ENCODE peak calls at places on chromosomes 12 and 14, in five cellular contexts. One of them, this sample, is unnamed.

GRCh38 chr12:122079038-122079531 is 529 bp downstream of the MLXIP start:
- DNase-seq in HepG2: no peak
- DNase-seq in keratinocyte: no peak
- DNase-seq in fibroblast of lung: no peak
- DNase-seq in K562: no peak
- DNase-seq in this sample: peak

GRCh38 chr12:42130670-42131402 is 13.8 kb downstream of the GXYLT1 start:
- DNase-seq in HepG2: no peak
- DNase-seq in keratinocyte: no peak
- DNase-seq in fibroblast of lung: peak
- DNase-seq in K562: no peak
- DNase-seq in this sample: peak

GRCh38 chr12:107411792-107412535 is 273.6 kb upstream of the PWP1 start:
- DNase-seq in HepG2: no peak
- DNase-seq in keratinocyte: no peak
- DNase-seq in fibroblast of lung: peak
- DNase-seq in K562: no peak
- DNase-seq in this sample: no peak

GRCh38 chr14:74347096-74347794 is 1.0 kb upstream of the VRTN start:
- DNase-seq in HepG2: no peak
- DNase-seq in keratinocyte: no peak
- DNase-seq in fibroblast of lung: no peak
- DNase-seq in K562: no peak
- DNase-seq in this sample: no peak

GRCh38 chr12:104352106-104352713 is 48.7 kb downstream of the EID3 start:
- DNase-seq in HepG2: no peak
- DNase-seq in keratinocyte: no peak
- DNase-seq in fibroblast of lung: no peak
- DNase-seq in K562: no peak
- DNase-seq in this sample: no peak

GRCh38 chr14:71524321-71524982 is 407.8 kb upstream of the RGS6 start:
- DNase-seq in HepG2: no peak
- DNase-seq in keratinocyte: no peak
- DNase-seq in fibroblast of lung: no peak
- DNase-seq in K562: no peak
- DNase-seq in this sample: no peak

GRCh38 chr14:75306917-75307699 is 28.5 kb downstream of the FOS start:
- DNase-seq in HepG2: no peak
- DNase-seq in keratinocyte: no peak
- DNase-seq in fibroblast of lung: no peak
- DNase-seq in K562: peak
- DNase-seq in this sample: peak

GRCh38 chr12:7060353-7060954 is at the start of gene C1S:
- DNase-seq in HepG2: peak
- DNase-seq in keratinocyte: no peak
- DNase-seq in fibroblast of lung: peak
- DNase-seq in K562: peak
- DNase-seq in this sample: peak

GRCh38 chr12:104219361-104219892 is 3.8 kb downstream of the TXNRD1 start:
- DNase-seq in HepG2: peak
- DNase-seq in keratinocyte: peak
- DNase-seq in fibroblast of lung: peak
- DNase-seq in K562: no peak
- DNase-seq in this sample: peak

GRCh38 chr12:40197590-40197989 is 27.2 kb upstream of the LRRK2 start:
- DNase-seq in HepG2: no peak
- DNase-seq in keratinocyte: no peak
- DNase-seq in fibroblast of lung: no peak
- DNase-seq in K562: no peak
- DNase-seq in this sample: no peak

GRCh38 chr12:105141320-105141918 is 33.9 kb downstream of the WASHC4 start:
- DNase-seq in HepG2: no peak
- DNase-seq in keratinocyte: no peak
- DNase-seq in fibroblast of lung: no peak
- DNase-seq in K562: no peak
- DNase-seq in this sample: no peak

GRCh38 chr14:103444837-103445524 is 59.8 kb downstream of the MARK3 start:
- DNase-seq in HepG2: no peak
- DNase-seq in keratinocyte: no peak
- DNase-seq in fibroblast of lung: peak
- DNase-seq in K562: peak
- DNase-seq in this sample: no peak

GRCh38 chr12:24175949-24176348 is 226.5 kb upstream of the SOX5 start:
- DNase-seq in HepG2: no peak
- DNase-seq in keratinocyte: no peak
- DNase-seq in fibroblast of lung: no peak
- DNase-seq in K562: no peak
- DNase-seq in this sample: no peak
- H3K4me2 ChIP-seq in HepG2: no peak
- H3K4me2 ChIP-seq in keratinocyte: no peak
- H3K4me2 ChIP-seq in fibroblast of lung: no peak
- H3K4me2 ChIP-seq in K562: no peak
- H3K4me2 ChIP-seq in this sample: no peak

GRCh38 chr12:93594766-93595165 is 22.3 kb downstream of the SOCS2 start:
- DNase-seq in HepG2: no peak
- DNase-seq in keratinocyte: no peak
- DNase-seq in fibroblast of lung: no peak
- DNase-seq in K562: no peak
- DNase-seq in this sample: no peak
- H3K4me2 ChIP-seq in HepG2: no peak
- H3K4me2 ChIP-seq in keratinocyte: no peak
- H3K4me2 ChIP-seq in fibroblast of lung: peak
- H3K4me2 ChIP-seq in K562: peak
- H3K4me2 ChIP-seq in this sample: no peak

GRCh38 chr14:100081997-100082625 is 16.9 kb downstream of the EVL start:
- DNase-seq in HepG2: no peak
- DNase-seq in keratinocyte: no peak
- DNase-seq in fibroblast of lung: no peak
- DNase-seq in K562: no peak
- DNase-seq in this sample: no peak

GRCh38 chr14:100079606-100080005 is 14.4 kb downstream of the EVL start:
- DNase-seq in HepG2: no peak
- DNase-seq in keratinocyte: no peak
- DNase-seq in fibroblast of lung: no peak
- DNase-seq in K562: no peak
- DNase-seq in this sample: no peak

GRCh38 chr14:100078216-100078780 is 13.1 kb downstream of the EVL start:
- DNase-seq in HepG2: no peak
- DNase-seq in keratinocyte: no peak
- DNase-seq in fibroblast of lung: no peak
- DNase-seq in K562: no peak
- DNase-seq in this sample: no peak

GRCh38 chr14:100078997-100079561 is 13.9 kb downstream of the EVL start:
- DNase-seq in HepG2: no peak
- DNase-seq in keratinocyte: no peak
- DNase-seq in fibroblast of lung: peak
- DNase-seq in K562: peak
- DNase-seq in this sample: no peak

GRCh38 chr14:100080206-100080605 is 15.0 kb downstream of the EVL start:
- DNase-seq in HepG2: no peak
- DNase-seq in keratinocyte: no peak
- DNase-seq in fibroblast of lung: no peak
- DNase-seq in K562: no peak
- DNase-seq in this sample: no peak
- H3K4me2 ChIP-seq in HepG2: no peak
- H3K4me2 ChIP-seq in keratinocyte: no peak
- H3K4me2 ChIP-seq in fibroblast of lung: no peak
- H3K4me2 ChIP-seq in K562: no peak
- H3K4me2 ChIP-seq in this sample: no peak

GRCh38 chr14:77220246-77221017 is 38.8 kb downstream of the TMEM63C start:
- DNase-seq in HepG2: no peak
- DNase-seq in keratinocyte: no peak
- DNase-seq in fibroblast of lung: no peak
- DNase-seq in K562: peak
- DNase-seq in this sample: no peak

GRCh38 chr14:77217551-77217950 is 36.0 kb downstream of the TMEM63C start:
- DNase-seq in HepG2: no peak
- DNase-seq in keratinocyte: no peak
- DNase-seq in fibroblast of lung: no peak
- DNase-seq in K562: no peak
- DNase-seq in this sample: no peak

GRCh38 chr14:77222546-77223225 is 41.1 kb downstream of the TMEM63C start:
- DNase-seq in HepG2: no peak
- DNase-seq in keratinocyte: no peak
- DNase-seq in fibroblast of lung: no peak
- DNase-seq in K562: no peak
- DNase-seq in this sample: no peak

GRCh38 chr14:77221241-77221871 is 39.8 kb downstream of the TMEM63C start:
- DNase-seq in HepG2: no peak
- DNase-seq in keratinocyte: no peak
- DNase-seq in fibroblast of lung: no peak
- DNase-seq in K562: peak
- DNase-seq in this sample: no peak

DNA sequence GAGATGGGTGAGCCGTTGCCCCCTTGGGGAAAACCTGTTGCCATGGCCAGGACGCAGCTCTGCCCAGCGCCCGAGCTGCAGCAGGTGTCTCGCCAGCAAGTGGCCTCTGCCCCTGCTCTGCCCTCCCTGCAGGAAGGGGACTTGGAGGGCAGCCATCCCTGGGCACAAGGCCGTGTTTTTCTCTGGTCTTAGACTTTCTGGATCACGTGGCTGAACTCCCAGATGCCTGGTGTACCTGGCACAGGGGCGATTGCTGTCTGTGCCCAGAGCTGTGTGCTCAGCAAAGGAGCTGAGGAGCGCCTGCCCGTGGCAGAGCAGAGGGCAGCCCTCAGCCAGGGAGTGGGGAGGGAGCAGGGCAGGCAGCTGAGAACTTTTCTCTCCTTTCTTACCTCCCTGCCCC is 38.0 kb downstream of the TMEM63C start:
- DNase-seq in HepG2: no peak
- DNase-seq in keratinocyte: no peak
- DNase-seq in fibroblast of lung: no peak
- DNase-seq in K562: no peak
- DNase-seq in this sample: no peak
- H3K4me2 ChIP-seq in HepG2: no peak
- H3K4me2 ChIP-seq in keratinocyte: no peak
- H3K4me2 ChIP-seq in fibroblast of lung: no peak
- H3K4me2 ChIP-seq in K562: no peak
- H3K4me2 ChIP-seq in this sample: no peak

GRCh38 chr12:111396726-111397445 is 8.8 kb upstream of the SH2B3 start:
- DNase-seq in HepG2: peak
- DNase-seq in keratinocyte: no peak
- DNase-seq in fibroblast of lung: peak
- DNase-seq in K562: peak
- DNase-seq in this sample: peak
- H3K4me2 ChIP-seq in HepG2: peak
- H3K4me2 ChIP-seq in keratinocyte: peak
- H3K4me2 ChIP-seq in fibroblast of lung: peak
- H3K4me2 ChIP-seq in K562: peak
- H3K4me2 ChIP-seq in this sample: peak

GRCh38 chr14:52948836-52949235 is 2.0 kb downstream of the FERMT2 start:
- DNase-seq in HepG2: no peak
- DNase-seq in keratinocyte: no peak
- DNase-seq in fibroblast of lung: no peak
- DNase-seq in K562: no peak
- DNase-seq in this sample: no peak
- H3K4me2 ChIP-seq in HepG2: peak
- H3K4me2 ChIP-seq in keratinocyte: peak
- H3K4me2 ChIP-seq in fibroblast of lung: peak
- H3K4me2 ChIP-seq in K562: no peak
- H3K4me2 ChIP-seq in this sample: peak

GRCh38 chr12:124734224-124734788 is 129.4 kb downstream of the SCARB1 start:
- DNase-seq in HepG2: peak
- DNase-seq in keratinocyte: no peak
- DNase-seq in fibroblast of lung: peak
- DNase-seq in K562: peak
- DNase-seq in this sample: no peak
- H3K4me2 ChIP-seq in HepG2: peak
- H3K4me2 ChIP-seq in keratinocyte: no peak
- H3K4me2 ChIP-seq in fibroblast of lung: no peak
- H3K4me2 ChIP-seq in K562: peak
- H3K4me2 ChIP-seq in this sample: no peak